ENCODE peak calls at places on chromosomes 5 and 9, in eight cellular contexts. One of them, this sample, is unnamed.

GRCh38 chr5:150175536-150175935 is 9.0 kb downstream of the CDX1 start:
- DNase-seq in heart right ventricle: no peak
- DNase-seq in fibroblast of lung: peak
- DNase-seq in CD4-positive, alpha-beta T cell: no peak
- DNase-seq in A549: peak
- DNase-seq in mammary epithelial cell: no peak
- DNase-seq in GM23248: peak
- DNase-seq in dorsolateral prefrontal cortex: no peak
- DNase-seq in this sample: no peak

GRCh38 chr9:129574911-129575574 is 45.9 kb downstream of the C9orf50 start:
- DNase-seq in heart right ventricle: no peak
- DNase-seq in fibroblast of lung: peak
- DNase-seq in CD4-positive, alpha-beta T cell: no peak
- DNase-seq in A549: peak
- DNase-seq in mammary epithelial cell: no peak
- DNase-seq in GM23248: peak
- DNase-seq in dorsolateral prefrontal cortex: no peak
- DNase-seq in this sample: no peak

GRCh38 chr9:91781906-91782305 is 168.1 kb downstream of the ROR2 start:
- DNase-seq in heart right ventricle: no peak
- DNase-seq in fibroblast of lung: no peak
- DNase-seq in CD4-positive, alpha-beta T cell: no peak
- DNase-seq in A549: no peak
- DNase-seq in mammary epithelial cell: no peak
- DNase-seq in GM23248: no peak
- DNase-seq in dorsolateral prefrontal cortex: no peak
- DNase-seq in this sample: no peak

GRCh38 chr9:99210572-99210971 is 11.2 kb downstream of the ALG2 start:
- DNase-seq in heart right ventricle: no peak
- DNase-seq in fibroblast of lung: no peak
- DNase-seq in CD4-positive, alpha-beta T cell: no peak
- DNase-seq in A549: no peak
- DNase-seq in mammary epithelial cell: no peak
- DNase-seq in GM23248: no peak
- DNase-seq in dorsolateral prefrontal cortex: no peak
- DNase-seq in this sample: no peak

GRCh38 chr5:110751902-110752762 is 13.3 kb downstream of the SLC25A46 start:
- DNase-seq in heart right ventricle: no peak
- DNase-seq in fibroblast of lung: peak
- DNase-seq in CD4-positive, alpha-beta T cell: no peak
- DNase-seq in A549: no peak
- DNase-seq in mammary epithelial cell: no peak
- DNase-seq in GM23248: no peak
- DNase-seq in dorsolateral prefrontal cortex: no peak
- DNase-seq in this sample: peak

GRCh38 chr5:160692272-160692671 is 159.7 kb downstream of the ATP10B start:
- DNase-seq in heart right ventricle: no peak
- DNase-seq in fibroblast of lung: no peak
- DNase-seq in CD4-positive, alpha-beta T cell: no peak
- DNase-seq in A549: no peak
- DNase-seq in mammary epithelial cell: no peak
- DNase-seq in GM23248: no peak
- DNase-seq in dorsolateral prefrontal cortex: no peak
- DNase-seq in this sample: no peak

GRCh38 chr9:98707158-98708102 is 1.3 kb downstream of the GABBR2 start:
- DNase-seq in heart right ventricle: peak
- DNase-seq in fibroblast of lung: peak
- DNase-seq in CD4-positive, alpha-beta T cell: no peak
- DNase-seq in A549: peak
- DNase-seq in mammary epithelial cell: peak
- DNase-seq in GM23248: peak
- DNase-seq in dorsolateral prefrontal cortex: no peak
- DNase-seq in this sample: no peak

GRCh38 chr5:75907651-75908050 is 175.5 kb upstream of the SV2C start:
- DNase-seq in heart right ventricle: no peak
- DNase-seq in fibroblast of lung: no peak
- DNase-seq in CD4-positive, alpha-beta T cell: no peak
- DNase-seq in A549: no peak
- DNase-seq in mammary epithelial cell: no peak
- DNase-seq in GM23248: no peak
- DNase-seq in dorsolateral prefrontal cortex: no peak
- DNase-seq in this sample: no peak

GRCh38 chr5:73541981-73542380 is 23.5 kb downstream of the ANKRA2 start:
- DNase-seq in heart right ventricle: no peak
- DNase-seq in fibroblast of lung: peak
- DNase-seq in CD4-positive, alpha-beta T cell: no peak
- DNase-seq in A549: no peak
- DNase-seq in mammary epithelial cell: no peak
- DNase-seq in GM23248: no peak
- DNase-seq in dorsolateral prefrontal cortex: no peak
- DNase-seq in this sample: no peak

GRCh38 chr5:19719117-19719516 is 268.9 kb downstream of the CDH18 start:
- DNase-seq in heart right ventricle: no peak
- DNase-seq in fibroblast of lung: no peak
- DNase-seq in CD4-positive, alpha-beta T cell: no peak
- DNase-seq in A549: no peak
- DNase-seq in mammary epithelial cell: no peak
- DNase-seq in GM23248: no peak
- DNase-seq in dorsolateral prefrontal cortex: no peak
- DNase-seq in this sample: no peak

GRCh38 chr9:91760906-91761305 is 189.1 kb downstream of the ROR2 start:
- DNase-seq in heart right ventricle: no peak
- DNase-seq in fibroblast of lung: no peak
- DNase-seq in CD4-positive, alpha-beta T cell: no peak
- DNase-seq in A549: no peak
- DNase-seq in mammary epithelial cell: no peak
- DNase-seq in GM23248: no peak
- DNase-seq in dorsolateral prefrontal cortex: no peak
- DNase-seq in this sample: no peak

GRCh38 chr9:128091144-128091543 is 23.1 kb downstream of the SLC25A25 start:
- DNase-seq in heart right ventricle: peak
- DNase-seq in fibroblast of lung: peak
- DNase-seq in CD4-positive, alpha-beta T cell: no peak
- DNase-seq in A549: no peak
- DNase-seq in mammary epithelial cell: peak
- DNase-seq in GM23248: peak
- DNase-seq in dorsolateral prefrontal cortex: peak
- DNase-seq in this sample: no peak

GRCh38 chr9:93677641-93678136 is 101.3 kb downstream of the PHF2 start:
- DNase-seq in heart right ventricle: no peak
- DNase-seq in fibroblast of lung: no peak
- DNase-seq in CD4-positive, alpha-beta T cell: no peak
- DNase-seq in A549: no peak
- DNase-seq in mammary epithelial cell: no peak
- DNase-seq in GM23248: no peak
- DNase-seq in dorsolateral prefrontal cortex: peak
- DNase-seq in this sample: no peak

GRCh38 chr9:123941535-123942070 is 11.7 kb upstream of the DENND1A start:
- DNase-seq in heart right ventricle: no peak
- DNase-seq in fibroblast of lung: no peak
- DNase-seq in CD4-positive, alpha-beta T cell: no peak
- DNase-seq in A549: no peak
- DNase-seq in mammary epithelial cell: no peak
- DNase-seq in GM23248: no peak
- DNase-seq in dorsolateral prefrontal cortex: no peak
- DNase-seq in this sample: no peak

GRCh38 chr5:15687401-15687800 is 187.4 kb downstream of the FBXL7 start:
- DNase-seq in heart right ventricle: no peak
- DNase-seq in fibroblast of lung: no peak
- DNase-seq in CD4-positive, alpha-beta T cell: no peak
- DNase-seq in A549: no peak
- DNase-seq in mammary epithelial cell: no peak
- DNase-seq in GM23248: no peak
- DNase-seq in dorsolateral prefrontal cortex: no peak
- DNase-seq in this sample: no peak

GRCh38 chr9:114738581-114739316 is 56.8 kb upstream of the TEX48 start:
- DNase-seq in heart right ventricle: peak
- DNase-seq in fibroblast of lung: peak
- DNase-seq in CD4-positive, alpha-beta T cell: peak
- DNase-seq in A549: peak
- DNase-seq in mammary epithelial cell: peak
- DNase-seq in GM23248: peak
- DNase-seq in dorsolateral prefrontal cortex: no peak
- DNase-seq in this sample: peak

GRCh38 chr5:56938858-56939257 is 13.1 kb downstream of the MIER3 start:
- DNase-seq in heart right ventricle: no peak
- DNase-seq in fibroblast of lung: no peak
- DNase-seq in CD4-positive, alpha-beta T cell: no peak
- DNase-seq in A549: no peak
- DNase-seq in mammary epithelial cell: no peak
- DNase-seq in GM23248: no peak
- DNase-seq in dorsolateral prefrontal cortex: no peak
- DNase-seq in this sample: no peak
- H3K27ac ChIP-seq in heart right ventricle: no peak
- H3K27ac ChIP-seq in fibroblast of lung: no peak
- H3K27ac ChIP-seq in CD4-positive, alpha-beta T cell: no peak
- H3K27ac ChIP-seq in A549: no peak
- H3K27ac ChIP-seq in mammary epithelial cell: no peak
- H3K27ac ChIP-seq in GM23248: no peak
- H3K27ac ChIP-seq in dorsolateral prefrontal cortex: no peak
- H3K27ac ChIP-seq in this sample: no peak

DNA sequence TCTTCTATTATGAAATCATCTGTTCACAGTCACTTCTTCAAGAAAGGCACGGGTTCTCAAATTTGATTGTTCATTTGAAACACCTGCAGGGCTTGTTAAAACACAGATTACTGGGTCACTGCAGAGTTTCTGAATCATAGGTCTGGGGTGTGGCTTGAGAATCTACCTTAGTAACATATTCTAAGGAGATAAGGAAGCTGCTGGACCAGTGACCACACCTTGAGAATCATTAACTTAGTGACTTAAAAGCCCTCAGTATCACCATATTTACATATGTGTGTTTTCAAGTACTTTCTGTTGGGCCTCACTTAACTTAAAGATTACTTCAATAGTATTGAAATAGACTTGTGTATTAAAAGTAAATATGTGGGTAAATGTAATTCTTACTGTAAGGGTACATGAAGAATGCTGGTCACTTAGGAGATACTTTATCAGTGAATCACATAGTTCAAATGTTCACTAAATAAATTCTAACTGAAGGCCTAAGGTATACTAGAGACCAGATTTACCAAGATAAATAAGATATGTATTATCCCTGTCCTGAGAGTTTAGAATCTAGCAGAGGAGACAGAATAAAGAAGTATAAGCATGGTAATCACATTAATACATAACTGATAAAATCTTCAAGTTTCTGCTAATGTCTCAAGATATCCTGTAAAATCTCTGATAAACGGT is 1342.1 kb upstream of the C9orf72 start:
- DNase-seq in heart right ventricle: no peak
- DNase-seq in fibroblast of lung: no peak
- DNase-seq in CD4-positive, alpha-beta T cell: no peak
- DNase-seq in A549: peak
- DNase-seq in mammary epithelial cell: peak
- DNase-seq in GM23248: no peak
- DNase-seq in dorsolateral prefrontal cortex: no peak
- DNase-seq in this sample: no peak
- H3K27ac ChIP-seq in heart right ventricle: no peak
- H3K27ac ChIP-seq in fibroblast of lung: no peak
- H3K27ac ChIP-seq in CD4-positive, alpha-beta T cell: no peak
- H3K27ac ChIP-seq in A549: peak
- H3K27ac ChIP-seq in mammary epithelial cell: peak
- H3K27ac ChIP-seq in GM23248: no peak
- H3K27ac ChIP-seq in dorsolateral prefrontal cortex: no peak
- H3K27ac ChIP-seq in this sample: no peak

DNA sequence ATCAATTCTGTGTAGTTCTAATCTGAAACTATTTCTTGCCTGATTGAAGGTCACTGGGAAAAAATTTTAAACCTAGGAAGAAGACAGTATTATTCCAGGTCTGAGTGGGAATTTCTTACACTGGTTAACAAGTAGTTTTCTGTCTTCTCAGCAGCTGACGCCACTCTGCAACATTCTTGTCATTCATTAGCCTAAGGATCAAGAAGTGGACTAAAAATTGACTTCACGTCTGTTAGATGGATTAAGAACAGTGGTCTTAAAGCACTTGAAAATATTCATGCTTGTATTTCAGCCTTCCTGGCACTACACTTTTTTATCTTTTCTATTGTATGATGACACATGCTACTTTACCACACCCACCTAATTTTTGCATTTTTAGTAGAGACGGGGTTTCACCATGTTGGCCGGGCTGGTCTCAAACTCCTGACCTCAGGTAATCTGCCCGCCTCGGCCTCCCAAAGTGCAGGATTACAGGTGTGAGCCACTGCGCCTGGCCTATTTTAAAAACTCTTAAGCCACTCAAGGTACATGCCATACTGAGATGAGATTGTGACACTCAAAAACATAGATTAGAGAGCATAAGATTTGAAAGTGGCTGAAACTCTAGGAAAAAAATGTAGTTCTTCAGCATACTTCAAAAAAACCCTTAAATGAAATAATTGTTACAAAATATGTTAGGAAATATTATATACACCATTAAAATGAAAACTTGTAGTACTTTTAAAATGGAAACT is 8.4 kb downstream of the MATR3 start:
- DNase-seq in heart right ventricle: no peak
- DNase-seq in fibroblast of lung: peak
- DNase-seq in CD4-positive, alpha-beta T cell: no peak
- DNase-seq in A549: no peak
- DNase-seq in mammary epithelial cell: no peak
- DNase-seq in GM23248: peak
- DNase-seq in dorsolateral prefrontal cortex: no peak
- DNase-seq in this sample: no peak
- H3K27ac ChIP-seq in heart right ventricle: peak
- H3K27ac ChIP-seq in fibroblast of lung: no peak
- H3K27ac ChIP-seq in CD4-positive, alpha-beta T cell: no peak
- H3K27ac ChIP-seq in A549: no peak
- H3K27ac ChIP-seq in mammary epithelial cell: no peak
- H3K27ac ChIP-seq in GM23248: no peak
- H3K27ac ChIP-seq in dorsolateral prefrontal cortex: no peak
- H3K27ac ChIP-seq in this sample: no peak

GRCh38 chr5:139600336-139600949 is 39.3 kb downstream of the UBE2D2 start:
- DNase-seq in heart right ventricle: no peak
- DNase-seq in fibroblast of lung: peak
- DNase-seq in CD4-positive, alpha-beta T cell: no peak
- DNase-seq in A549: peak
- DNase-seq in mammary epithelial cell: peak
- DNase-seq in GM23248: peak
- DNase-seq in dorsolateral prefrontal cortex: no peak
- DNase-seq in this sample: no peak

GRCh38 chr5:139601429-139601828 is 40.3 kb downstream of the UBE2D2 start:
- DNase-seq in heart right ventricle: peak
- DNase-seq in fibroblast of lung: no peak
- DNase-seq in CD4-positive, alpha-beta T cell: no peak
- DNase-seq in A549: no peak
- DNase-seq in mammary epithelial cell: no peak
- DNase-seq in GM23248: no peak
- DNase-seq in dorsolateral prefrontal cortex: no peak
- DNase-seq in this sample: no peak

GRCh38 chr5:139593716-139594319 is 32.7 kb downstream of the UBE2D2 start:
- DNase-seq in heart right ventricle: no peak
- DNase-seq in fibroblast of lung: peak
- DNase-seq in CD4-positive, alpha-beta T cell: no peak
- DNase-seq in A549: peak
- DNase-seq in mammary epithelial cell: peak
- DNase-seq in GM23248: peak
- DNase-seq in dorsolateral prefrontal cortex: no peak
- DNase-seq in this sample: no peak

GRCh38 chr5:139592289-139592688 is 31.1 kb downstream of the UBE2D2 start:
- DNase-seq in heart right ventricle: no peak
- DNase-seq in fibroblast of lung: no peak
- DNase-seq in CD4-positive, alpha-beta T cell: no peak
- DNase-seq in A549: no peak
- DNase-seq in mammary epithelial cell: no peak
- DNase-seq in GM23248: no peak
- DNase-seq in dorsolateral prefrontal cortex: no peak
- DNase-seq in this sample: no peak

GRCh38 chr5:139597134-139597533 is 36.0 kb downstream of the UBE2D2 start:
- DNase-seq in heart right ventricle: no peak
- DNase-seq in fibroblast of lung: no peak
- DNase-seq in CD4-positive, alpha-beta T cell: no peak
- DNase-seq in A549: no peak
- DNase-seq in mammary epithelial cell: no peak
- DNase-seq in GM23248: no peak
- DNase-seq in dorsolateral prefrontal cortex: no peak
- DNase-seq in this sample: no peak
- H3K27ac ChIP-seq in heart right ventricle: peak
- H3K27ac ChIP-seq in fibroblast of lung: no peak
- H3K27ac ChIP-seq in CD4-positive, alpha-beta T cell: no peak
- H3K27ac ChIP-seq in A549: no peak
- H3K27ac ChIP-seq in mammary epithelial cell: no peak
- H3K27ac ChIP-seq in GM23248: no peak
- H3K27ac ChIP-seq in dorsolateral prefrontal cortex: no peak
- H3K27ac ChIP-seq in this sample: no peak

This sample was measured in CD4-positive, alpha-beta memory T cell.